ENCODE peak calls at places on chromosomes 5 and 9, in five cellular contexts. N is CD8-positive, alpha-beta T cell; R is aorta; P is ovary; M is iPS DF 6.9. K is an unnamed sample.

GRCh38 chr9:124616961-124617360 is 109.8 kb upstream of the NR5A1 start:
- DNase-seq in N (no peak), R (no peak), P (no peak), M (no peak), K (no peak)

GRCh38 chr9:71112866-71113265 is 8.6 kb downstream of the TRPM3 start:
- DNase-seq in N (no peak), R (no peak), P (no peak), M (no peak), K (no peak)

GRCh38 chr9:75803130-75803529 is 87.3 kb upstream of the PCSK5 start:
- DNase-seq in N (no peak), R (no peak), P (no peak), M (no peak), K (no peak)

GRCh38 chr5:160198148-160198545 is 31.2 kb upstream of the FABP6 start:
- DNase-seq in N (no peak), R (no peak), P (no peak), M (no peak), K (no peak)

GRCh38 chr5:72465068-72465467 is 42.1 kb downstream of the ZNF366 start:
- DNase-seq in N (no peak), R (no peak), P (no peak), M (no peak), K (no peak)

GRCh38 chr9:124269556-124269955 is 11.8 kb downstream of the NEK6 start:
- DNase-seq in N (no peak), R (no peak), P (no peak), M (no peak), K (no peak)

GRCh38 chr5:74361406-74362358 is 278.8 kb downstream of the ENC1 start:
- DNase-seq in N (no peak), R (no peak), P (no peak), M (no peak), K (no peak)

GRCh38 chr5:1488882-1489680 is 34.7 kb downstream of the LPCAT1 start:
- DNase-seq in N (peak), R (no peak), P (no peak), M (no peak), K (peak)

GRCh38 chr9:136903041-136903554 is 16.8 kb downstream of the TRAF2 start:
- DNase-seq in N (no peak), R (peak), P (no peak), M (no peak), K (no peak)

GRCh38 chr9:136243631-136244030 is 2.0 kb downstream of the QSOX2 start:
- DNase-seq in N (no peak), R (no peak), P (no peak), M (no peak), K (no peak)

GRCh38 chr9:105608685-105609598 is 51.0 kb downstream of the FKTN start:
- DNase-seq in N (no peak), R (no peak), P (no peak), M (no peak), K (no peak)

GRCh38 chr9:138025908-138026307 is 148.3 kb downstream of the CACNA1B start:
- DNase-seq in N (no peak), R (no peak), P (peak), M (no peak), K (no peak)

GRCh38 chr5:76690027-76690679 is 25.8 kb upstream of the F2R start:
- DNase-seq in N (no peak), R (no peak), P (no peak), M (no peak), K (no peak)

GRCh38 chr9:79572032-79572890 is 496 bp downstream of the TLE4 start:
- DNase-seq in N (peak), R (peak), P (peak), M (no peak), K (no peak)

GRCh38 chr9:101158361-101158760 is 129.8 kb downstream of the PLPPR1 start:
- DNase-seq in N (no peak), R (no peak), P (no peak), M (no peak), K (no peak)

GRCh38 chr9:108184941-108185340 is 670.8 kb downstream of the ACTL7B start:
- DNase-seq in N (no peak), R (peak), P (no peak), M (no peak), K (peak)

GRCh38 chr5:6372251-6373080 is 5.9 kb downstream of the MED10 start:
- DNase-seq in N (no peak), R (no peak), P (no peak), M (no peak), K (no peak)

GRCh38 chr5:24909210-24909609 is 264.4 kb upstream of the CDH10 start:
- DNase-seq in N (no peak), R (no peak), P (no peak), M (no peak), K (no peak)

GRCh38 chr5:39040875-39041274 is 33.3 kb downstream of the RICTOR start:
- DNase-seq in N (no peak), R (no peak), P (no peak), M (no peak), K (no peak)

GRCh38 chr5:15615859-15616258 is 115.9 kb downstream of the FBXL7 start:
- DNase-seq in N (no peak), R (no peak), P (no peak), M (no peak), K (no peak)

GRCh38 chr9:137731216-137731946 is 112.6 kb downstream of the EHMT1 start:
- DNase-seq in N (no peak), R (no peak), P (no peak), M (no peak), K (no peak)

GRCh38 chr5:19795218-19795617 is 192.8 kb downstream of the CDH18 start:
- DNase-seq in N (no peak), R (no peak), P (no peak), M (no peak), K (no peak)

GRCh38 chr5:95600557-95600956 is 19.3 kb upstream of the GPR150 start:
- DNase-seq in N (no peak), R (no peak), P (no peak), M (no peak), K (no peak)

GRCh38 chr9:83521017-83521810 is 17.0 kb downstream of the FRMD3 start:
- DNase-seq in N (no peak), R (no peak), P (no peak), M (no peak), K (no peak)

GRCh38 chr9:78557540-78557939 is 260.6 kb downstream of the PSAT1 start:
- DNase-seq in N (no peak), R (no peak), P (no peak), M (no peak), K (no peak)

GRCh38 chr9:124214116-124214515 is 43.6 kb upstream of the NEK6 start:
- DNase-seq in N (no peak), R (no peak), P (no peak), M (no peak), K (no peak)

GRCh38 chr9:94210616-94211603 is 48.2 kb upstream of the ZNF169 start:
- DNase-seq in N (no peak), R (no peak), P (no peak), M (no peak), K (no peak)

GRCh38 chr5:36587354-36587753 is 19.1 kb upstream of the SLC1A3 start:
- DNase-seq in N (no peak), R (no peak), P (no peak), M (no peak), K (no peak)

GRCh38 chr9:81690251-81690851 is 1.0 kb upstream of the TLE1 start:
- DNase-seq in N (no peak), R (peak), P (peak), M (no peak), K (peak)

GRCh38 chr5:106962464-106963230 is 708.1 kb downstream of the EFNA5 start:
- DNase-seq in N (no peak), R (no peak), P (no peak), M (no peak), K (no peak)

GRCh38 chr9:113221800-113222481 is 597 bp downstream of the SLC31A1 start:
- DNase-seq in N (no peak), R (no peak), P (no peak), M (no peak), K (no peak)
- H3K27ac ChIP-seq in N (peak), R (no peak), P (no peak), M (no peak), K (peak)

GRCh38 chr5:78549043-78549442 is 99.5 kb downstream of the LHFPL2 start:
- DNase-seq in N (no peak), R (no peak), P (no peak), M (no peak), K (no peak)
- H3K27ac ChIP-seq in N (no peak), R (peak), P (no peak), M (no peak), K (no peak)

DNA sequence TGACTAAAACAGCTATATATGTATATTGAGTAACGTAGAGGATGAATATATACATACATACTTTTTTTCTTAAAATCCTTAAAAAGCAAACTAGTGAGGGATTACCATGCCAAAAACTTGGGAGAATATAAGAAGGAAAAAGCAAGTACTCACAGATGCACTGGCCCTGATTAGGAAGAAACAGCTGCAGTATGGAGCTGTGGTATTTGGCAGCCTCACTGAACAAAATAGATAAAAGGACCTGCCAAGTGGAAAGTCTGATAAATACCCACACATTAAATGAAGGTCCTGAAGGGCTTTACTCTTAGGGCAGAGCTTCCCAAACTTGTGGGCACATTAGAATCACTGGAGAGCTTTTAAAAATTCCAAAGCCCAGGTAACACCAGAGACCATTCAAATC is 80.6 kb downstream of the FEM1C start:
- DNase-seq in N (no peak), R (no peak), P (no peak), M (no peak), K (no peak)
- H3K27ac ChIP-seq in N (no peak), R (no peak), P (no peak), M (no peak), K (no peak)

GRCh38 chr9:121340676-121341392 is 29.2 kb downstream of the STOM start:
- DNase-seq in N (no peak), R (no peak), P (no peak), M (no peak), K (no peak)
- H3K27ac ChIP-seq in N (no peak), R (no peak), P (no peak), M (no peak), K (no peak)

GRCh38 chr5:126896170-126896717 is 119.3 kb downstream of the LMNB1 start:
- DNase-seq in N (no peak), R (no peak), P (no peak), M (no peak), K (no peak)
- H3K27ac ChIP-seq in N (no peak), R (no peak), P (no peak), M (no peak), K (no peak)